ENCODE peak calls at places on chromosomes 2 and 18, in five cellular contexts. L, Y, U, T and I are unnamed samples.

GRCh38 chr2:227324671-227325055 is 388 bp upstream of the MFF start:
- DNase-seq in L (no peak), Y (peak; percentile 29), U (no peak), T (no peak), I (peak; percentile 32)

GRCh38 chr2:121187351-121187921 is 97.6 kb downstream of the TFCP2L1 start:
- DNase-seq in L (no peak), Y (peak; percentile 21), U (no peak), T (no peak), I (no peak)

GRCh38 chr18:26159353-26159752 is 25.7 kb downstream of the PSMA8 start:
- DNase-seq in L (no peak), Y (no peak), U (no peak), T (no peak), I (no peak)

GRCh38 chr2:55876425-55877084 is 47.0 kb downstream of the EFEMP1 start:
- DNase-seq in L (no peak), Y (no peak), U (no peak), T (no peak), I (no peak)

GRCh38 chr2:240235149-240235803 is 94.8 kb upstream of the OTOS start:
- DNase-seq in L (no peak), Y (peak; percentile 22), U (no peak), T (no peak), I (no peak)

GRCh38 chr2:30232027-30232800 is 880 bp downstream of the LBH start:
- DNase-seq in L (peak; percentile 44), Y (peak; percentile 85), U (no peak), T (peak; percentile 73), I (peak; percentile 47)

GRCh38 chr2:68163641-68164040 is 6.0 kb downstream of the PNO1 start:
- DNase-seq in L (no peak), Y (no peak), U (no peak), T (no peak), I (no peak)

GRCh38 chr2:49465157-49465831 is 311.0 kb upstream of the FSHR start:
- DNase-seq in L (no peak), Y (no peak), U (no peak), T (no peak), I (no peak)

GRCh38 chr2:200311139-200311538 is 4.6 kb downstream of the SPATS2L start:
- DNase-seq in L (no peak), Y (no peak), U (no peak), T (no peak), I (no peak)
- H2BK15ac ChIP-seq in L (no peak overlapping the region), Y (no peak overlapping the region), U (no peak overlapping the region), T (no peak overlapping the region), I (no peak overlapping the region)

GRCh38 chr2:134119117-134119671 is 134.7 kb upstream of the MGAT5 start:
- DNase-seq in L (no peak), Y (no peak), U (no peak), T (no peak), I (no peak)
- H2BK15ac ChIP-seq in L (no peak overlapping the region), Y (no peak overlapping the region), U (peak overlapping the region; percentile 77), T (no peak overlapping the region), I (peak overlapping the region; percentile 72)

GRCh38 chr2:202014328-202015034 is 19.2 kb upstream of the FZD7 start:
- DNase-seq in L (no peak), Y (no peak), U (no peak), T (peak; percentile 24), I (peak; percentile 39)
- H2BK15ac ChIP-seq in L (peak overlapping the region; percentile 12), Y (no peak overlapping the region), U (no peak overlapping the region), T (no peak overlapping the region), I (no peak overlapping the region)

GRCh38 chr2:177880278-177880677 is 192.3 kb downstream of the PDE11A start:
- DNase-seq in L (no peak), Y (no peak), U (no peak), T (no peak), I (no peak)
- H2BK15ac ChIP-seq in L (no peak overlapping the region), Y (no peak overlapping the region), U (no peak overlapping the region), T (no peak overlapping the region), I (no peak overlapping the region)

DNA sequence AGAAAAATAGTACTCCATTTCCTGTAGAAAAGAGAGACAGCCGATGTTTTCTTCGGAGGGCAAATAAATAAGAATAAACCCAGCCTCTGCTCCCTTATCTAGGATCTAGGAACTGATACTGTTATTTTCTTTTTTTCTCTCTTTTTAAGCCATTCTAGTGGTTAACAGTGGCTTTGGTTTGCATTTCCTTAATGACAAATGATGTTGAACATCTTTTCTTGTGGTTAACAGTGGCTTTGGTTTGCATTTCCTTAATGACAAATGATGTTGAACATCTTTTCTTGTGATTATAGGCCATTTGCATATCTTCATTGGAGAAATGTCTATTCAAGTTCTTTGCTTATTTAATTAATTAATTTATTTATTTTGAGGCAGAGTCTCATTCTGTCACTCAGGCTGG is 20.6 kb downstream of the CYP27A1 start:
- DNase-seq in L (no peak), Y (no peak), U (no peak), T (peak; percentile 31), I (no peak)
- H2BK15ac ChIP-seq in L (no peak overlapping the region), Y (no peak overlapping the region), U (no peak overlapping the region), T (no peak overlapping the region), I (no peak overlapping the region)

GRCh38 chr2:210177769-210178168 is 6.6 kb upstream of the KANSL1L start:
- DNase-seq in L (no peak), Y (peak; percentile 75), U (peak; percentile 38), T (no peak), I (no peak)

DNA sequence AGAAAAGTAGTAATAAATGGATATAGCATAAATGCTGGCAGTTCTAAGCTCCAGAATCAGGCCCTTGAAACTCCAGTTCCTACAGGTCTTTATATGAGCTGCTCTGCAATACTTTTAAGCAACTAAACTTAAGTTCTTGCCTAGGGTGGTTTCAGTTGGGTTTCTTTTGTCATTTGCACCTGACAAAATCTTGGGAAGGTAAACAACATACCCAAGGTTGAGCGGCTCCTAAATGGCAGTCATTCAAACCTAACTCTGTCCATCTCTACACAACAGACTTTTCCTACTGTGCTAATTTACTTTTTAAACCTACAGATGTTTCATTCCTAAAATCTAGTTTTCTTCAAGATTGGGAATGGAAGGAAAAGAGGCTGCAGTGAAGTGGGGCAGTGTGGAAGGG is 9.3 kb upstream of the KANSL1L start:
- DNase-seq in L (no peak), Y (no peak), U (no peak), T (no peak), I (no peak)
- H2BK15ac ChIP-seq in L (no peak overlapping the region), Y (no peak overlapping the region), U (no peak overlapping the region), T (no peak overlapping the region), I (no peak overlapping the region)